ENCODE peak calls at places on chromosomes 12 and 14, in nine cellular contexts. Q is HFF-Myc, X is ovary, B is AG04449, U is NB4, I is epithelial cell of esophagus, L is stomach, G is mammary epithelial cell, F is thoracic aorta. C is an unnamed sample.

GRCh38 chr12:10732554-10732953 is 9.4 kb upstream of the YBX3 start:
- DNase-seq in B (no peak), L (no peak), Q (no peak), X (no peak), F (no peak), I (no peak), G (no peak), U (no peak), C (no peak)

GRCh38 chr14:55075628-55076027 is 24.2 kb downstream of the MAPK1IP1L start:
- DNase-seq in X (no peak), B (no peak), I (peak; percentile 51), Q (no peak), F (no peak), U (no peak), G (no peak), L (no peak), C (no peak)

GRCh38 chr12:80313184-80313583 is 130.9 kb upstream of the PTPRQ start:
- DNase-seq in I (no peak), F (no peak), Q (no peak), X (no peak), B (no peak), U (no peak), L (no peak), G (no peak), C (no peak)

GRCh38 chr12:7108042-7108927 is 729 bp downstream of the C1RL start:
- DNase-seq in I (peak; percentile 88), U (peak; percentile 92), B (no peak), Q (no peak), G (peak; percentile 86), F (peak; percentile 35), X (peak; percentile 86), L (peak; percentile 79), C (no peak)

GRCh38 chr14:68663385-68664076 is 129.3 kb downstream of the ZFP36L1 start:
- DNase-seq in Q (no peak), B (no peak), L (no peak), F (no peak), U (no peak), X (no peak), G (peak; percentile 73), I (no peak), C (peak; percentile 79)

GRCh38 chr12:102702447-102703114 is 214.5 kb downstream of the PAH start:
- DNase-seq in G (peak; percentile 20), Q (peak; percentile 32), B (peak; percentile 7), X (peak; percentile 63), F (no peak), L (peak; percentile 70), U (peak; percentile 71), I (peak; percentile 53), C (peak; percentile 51)

GRCh38 chr12:55818140-55818728 is 393 bp downstream of the ORMDL2 start:
- DNase-seq in L (no peak), G (no peak), U (no peak), B (no peak), F (no peak), Q (no peak), I (no peak), X (no peak), C (no peak)

GRCh38 chr12:60176891-60177290 is 581.1 kb downstream of the SLC16A7 start:
- DNase-seq in G (no peak), U (no peak), Q (no peak), L (no peak), B (no peak), X (no peak), F (no peak), I (no peak), C (no peak)

GRCh38 chr12:97425380-97425779 is 37.2 kb upstream of the RMST start:
- DNase-seq in L (no peak), I (no peak), Q (no peak), X (no peak), F (no peak), B (no peak), U (no peak), G (no peak), C (no peak)

GRCh38 chr14:31038521-31039166 is 12.5 kb upstream of the STRN3 start:
- DNase-seq in X (no peak), L (no peak), I (no peak), B (no peak), G (no peak), F (no peak), U (peak; percentile 23), Q (no peak), C (no peak)

GRCh38 chr12:105928436-105928835 is 210.3 kb downstream of the NUAK1 start:
- DNase-seq in U (no peak), B (no peak), Q (no peak), X (no peak), F (no peak), L (peak; percentile 45), I (peak; percentile 99), G (peak; percentile 83), C (no peak)

GRCh38 chr14:94317259-94317658 is 5.9 kb downstream of the SERPINA6 start:
- DNase-seq in B (no peak), F (no peak), L (no peak), U (no peak), I (peak; percentile 53), Q (no peak), G (no peak), X (no peak), C (no peak)

GRCh38 chr12:68231707-68232106 is 6.1 kb upstream of the IL26 start:
- DNase-seq in I (no peak), G (no peak), U (no peak), B (no peak), X (no peak), Q (no peak), L (no peak), F (no peak), C (no peak)

GRCh38 chr14:33569844-33570716 is 380.8 kb downstream of the EGLN3 start:
- DNase-seq in U (no peak), G (no peak), F (no peak), I (peak; percentile 21), L (no peak), X (no peak), Q (no peak), B (no peak), C (no peak)

GRCh38 chr12:104805186-104805585 is 152.9 kb downstream of the SLC41A2 start:
- DNase-seq in G (peak; percentile 79), I (peak; percentile 56), Q (no peak), F (no peak), L (no peak), U (no peak), X (no peak), B (peak; percentile 29), C (peak; percentile 21)

GRCh38 chr12:851343-851742 is 98.2 kb downstream of the RAD52 start:
- DNase-seq in I (no peak), Q (no peak), F (no peak), B (no peak), G (no peak), U (no peak), L (no peak), X (no peak), C (no peak)
- H3K4me3 ChIP-seq in I (peak overlapping the region; percentile 19), Q (no peak overlapping the region), F (peak overlapping the region; percentile 53), B (no peak overlapping the region), G (peak overlapping the region; percentile 32), U (no peak overlapping the region), L (no peak overlapping the region), X (no peak overlapping the region), C (no peak overlapping the region)

DNA sequence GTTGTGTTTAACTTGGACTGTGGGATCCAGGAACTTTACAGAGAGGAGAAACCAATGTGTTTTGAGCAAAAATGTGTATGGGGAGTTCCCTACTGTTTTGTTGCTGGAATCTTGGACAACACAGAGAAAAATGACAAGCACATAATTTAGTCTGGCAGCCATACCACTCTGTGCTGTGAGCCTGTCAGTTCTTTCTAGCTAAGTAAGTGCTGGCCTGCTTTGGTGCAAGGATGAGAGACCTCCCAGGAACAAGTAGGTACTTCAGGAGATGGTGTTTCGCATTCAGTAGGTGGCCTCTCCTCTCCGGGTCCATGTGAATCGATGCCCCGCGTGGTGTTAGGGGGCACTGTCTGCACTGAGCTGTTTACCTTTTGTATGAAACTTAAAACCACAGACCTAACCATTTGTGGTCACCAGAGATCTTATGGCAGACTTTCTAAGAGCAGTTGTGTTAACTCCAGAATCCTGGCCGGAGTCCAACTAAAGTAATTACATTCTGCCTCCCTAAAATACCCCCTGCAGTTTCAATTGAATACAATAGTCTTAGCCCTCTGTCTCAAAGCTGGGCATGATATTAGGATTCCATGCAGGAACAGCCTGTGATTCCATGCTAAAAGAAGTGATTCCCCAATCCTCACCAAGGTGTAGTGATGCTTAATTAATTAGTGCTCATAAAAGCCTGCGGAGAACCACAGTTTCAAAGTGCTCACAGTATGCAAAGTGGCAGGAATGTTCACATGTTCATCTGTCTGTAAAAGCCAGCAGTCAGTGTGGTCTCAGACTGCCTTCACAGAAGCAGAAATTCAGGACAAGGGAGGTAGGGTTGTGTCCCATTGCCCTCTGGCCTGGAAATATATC is 64.2 kb downstream of the LLPH start:
- DNase-seq in Q (peak; percentile 83), X (no peak), U (peak; percentile 54), I (no peak), F (no peak), L (no peak), B (peak; percentile 36), G (peak; percentile 12), C (no peak)
- TF ChIP-seq CTCF in Q (peak; percentile 13), X (no peak), U (no peak), I (no peak), F (no peak), L (no peak), B (peak; percentile 5), G (no peak), C (peak; percentile 20)

DNA sequence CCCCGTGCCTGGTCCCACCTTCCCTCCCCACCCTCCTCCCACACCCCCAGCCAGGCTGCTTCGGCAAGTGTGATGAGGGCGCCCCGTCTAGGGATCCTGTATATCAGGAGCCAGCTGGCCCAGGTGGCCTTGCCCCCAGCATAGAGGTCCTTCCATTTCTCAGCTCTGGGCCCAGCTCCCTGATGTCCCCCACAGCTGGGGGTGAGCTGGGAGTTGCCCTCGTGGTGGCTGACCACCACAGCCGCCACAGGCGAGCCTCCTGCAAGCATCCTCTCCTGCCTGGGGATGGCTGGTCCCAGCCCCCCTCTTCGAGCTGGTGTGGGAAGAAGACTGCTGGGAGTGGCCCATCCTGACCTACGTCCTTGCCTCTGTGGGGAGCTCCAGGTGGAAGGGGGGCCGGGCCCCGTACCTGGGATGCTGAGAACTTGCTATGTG is 7.4 kb downstream of the ASPG start:
- DNase-seq in B (no peak), L (no peak), X (no peak), F (no peak), I (no peak), G (no peak), Q (no peak), U (no peak), C (no peak)
- H3K4me3 ChIP-seq in B (no peak overlapping the region), L (no peak overlapping the region), X (no peak overlapping the region), F (no peak overlapping the region), I (no peak overlapping the region), G (no peak overlapping the region), Q (no peak overlapping the region), U (no peak overlapping the region), C (no peak overlapping the region)

GRCh38 chr12:115357681-115358080 is 673.7 kb upstream of the TBX3 start:
- DNase-seq in I (no peak), X (no peak), U (no peak), L (no peak), Q (no peak), B (no peak), F (no peak), G (no peak), C (no peak)

DNA sequence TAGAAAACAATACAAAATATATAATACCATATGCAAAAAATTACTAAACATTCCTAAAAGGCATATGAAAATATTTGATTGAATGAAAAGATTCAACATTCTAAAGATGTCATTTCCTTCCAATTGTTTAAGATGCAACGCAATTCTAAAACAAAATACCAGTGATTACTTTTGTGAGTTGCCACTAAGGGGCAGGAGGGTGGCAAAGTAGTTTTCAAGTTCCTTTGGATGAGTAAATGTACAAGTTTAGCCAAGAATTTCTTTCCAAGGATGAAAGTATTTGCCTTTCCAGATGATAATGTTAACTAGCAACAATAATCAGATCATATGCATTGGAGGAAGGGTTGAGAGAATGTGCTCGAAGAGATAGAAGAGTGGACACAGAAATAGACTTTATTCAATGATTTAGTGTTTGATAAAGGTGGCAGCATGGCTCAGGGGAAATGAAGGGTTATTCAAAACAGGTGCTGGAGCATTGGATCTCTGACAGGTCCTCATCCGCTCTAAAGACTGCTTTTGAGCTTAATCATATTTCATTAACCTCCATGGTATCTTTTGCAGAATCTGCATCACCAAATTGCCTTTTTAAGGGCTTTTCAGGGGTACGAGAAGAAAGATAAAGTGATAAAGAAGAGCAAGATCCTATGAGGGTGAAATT is 678.5 kb upstream of the TBX3 start:
- DNase-seq in U (no peak), Q (no peak), X (no peak), L (no peak), I (peak; percentile 17), G (no peak), F (no peak), B (no peak), C (no peak)
- TF ChIP-seq CTCF in U (no peak), Q (peak; percentile 17), X (no peak), L (no peak), I (peak; percentile 39), G (peak; percentile 39), F (no peak), B (peak; percentile 19), C (peak; percentile 33)